ENCODE peak calls at places on chromosome 5, in five cellular contexts. X, H, V, J and N are unnamed samples.

GRCh38 chr5:171318026-171318425 is 9.0 kb downstream of the TLX3 start:
- DNase-seq in V (no peak), X (no peak), H (no peak), J (no peak), N (no peak)

GRCh38 chr5:79011219-79011836 is 26.2 kb upstream of the ARSB start:
- DNase-seq in J (no peak), X (no peak), H (no peak), V (no peak), N (no peak)

GRCh38 chr5:16661713-16662112 is 44.9 kb upstream of the RETREG1 start:
- DNase-seq in V (no peak), H (no peak), J (no peak), X (no peak), N (no peak)

GRCh38 chr5:24547127-24547526 is 97.7 kb downstream of the CDH10 start:
- DNase-seq in J (no peak), V (no peak), H (no peak), X (no peak), N (no peak)

GRCh38 chr5:36059571-36060515 is 6.8 kb downstream of the UGT3A2 start:
- DNase-seq in V (no peak), X (no peak), H (no peak), J (no peak), N (no peak)

GRCh38 chr5:38807570-38808461 is 38.0 kb upstream of the OSMR start:
- DNase-seq in J (no peak), V (no peak), H (no peak), X (no peak), N (no peak)

GRCh38 chr5:171429543-171429910 is 10.1 kb downstream of the FGF18 start:
- DNase-seq in X (no peak), J (no peak), H (no peak), V (no peak), N (no peak)

GRCh38 chr5:35247645-35248034 is 17.4 kb upstream of the PRLR start:
- DNase-seq in J (no peak), V (no peak), H (no peak), X (no peak), N (no peak)

GRCh38 chr5:100900142-100900795 is 2.8 kb downstream of the ST8SIA4 start:
- DNase-seq in H (peak; percentile 27), V (no peak), J (no peak), X (peak; percentile 46), N (no peak)

GRCh38 chr5:96582343-96582742 is 79.8 kb upstream of the CAST start:
- DNase-seq in X (peak; percentile 33), V (no peak), J (no peak), H (no peak), N (no peak)

GRCh38 chr5:15266841-15267240 is 233.1 kb upstream of the FBXL7 start:
- DNase-seq in H (no peak), X (no peak), V (no peak), J (no peak), N (no peak)

GRCh38 chr5:119271758-119272730 is 83.8 kb upstream of the TNFAIP8 start:
- DNase-seq in X (no peak), H (no peak), V (no peak), J (no peak), N (no peak)